ENCODE peak calls at places on chromosomes 5 and 9, in five cellular contexts. F is activated CD8-positive, alpha-beta T cell treated with anti-CD3 and anti-CD28 coated beads for 36 hours; I is NCI-H1105; P is coronary artery; Z is activated CD4-positive, alpha-beta T cell treated with anti-CD3 and anti-CD28 coated beads, Interleukin-2, amount 50 U/mL, for 1 hour. H is an unnamed sample.

GRCh38 chr5:16964821-16965220 is 28.7 kb upstream of the MYO10 start:
- DNase-seq in F (no peak), I (no peak), P (no peak), Z (no peak), H (no peak)

GRCh38 chr9:15248596-15248995 is 58.4 kb downstream of the TTC39B start:
- DNase-seq in F (no peak), I (no peak), P (no peak), Z (no peak), H (no peak)

GRCh38 chr5:125176005-125176390 is 429.6 kb upstream of the ZNF608 start:
- DNase-seq in F (no peak), I (no peak), P (no peak), Z (no peak), H (no peak)

GRCh38 chr9:136690104-136690840 is 3.0 kb upstream of the AGPAT2 start:
- DNase-seq in F (no peak), I (no peak), P (no peak), Z (no peak), H (no peak)

GRCh38 chr9:109052416-109052815 is 39.1 kb upstream of the CTNNAL1 start:
- DNase-seq in F (no peak), I (no peak), P (no peak), Z (no peak), H (no peak)

GRCh38 chr5:56350595-56351170 is 117.6 kb upstream of the ANKRD55 start:
- DNase-seq in F (no peak), I (no peak), P (peak), Z (no peak), H (no peak)

GRCh38 chr5:122780296-122780695 is 5.4 kb downstream of the SNX2 start:
- DNase-seq in F (no peak), I (no peak), P (no peak), Z (no peak), H (peak)

GRCh38 chr5:74143724-74144330 is 496.7 kb downstream of the ENC1 start:
- DNase-seq in F (no peak), I (no peak), P (no peak), Z (no peak), H (no peak)

GRCh38 chr5:18972244-18972643 is 1015.8 kb downstream of the CDH18 start:
- DNase-seq in F (no peak), I (no peak), P (no peak), Z (no peak), H (no peak)

GRCh38 chr5:154830219-154830595 is 20.2 kb downstream of the FAXDC2 start:
- DNase-seq in F (no peak), I (no peak), P (no peak), Z (no peak), H (no peak)

GRCh38 chr5:1029270-1029944 is 20.8 kb downstream of the NKD2 start:
- DNase-seq in F (no peak), I (no peak), P (no peak), Z (no peak), H (no peak)

GRCh38 chr5:59065551-59065950 is 482.7 kb downstream of the RAB3C start:
- DNase-seq in F (no peak), I (no peak), P (no peak), Z (no peak), H (no peak)

GRCh38 chr5:17216974-17217325 is 481 bp upstream of the BASP1 start:
- DNase-seq in F (no peak), I (no peak), P (no peak), Z (no peak), H (peak)

GRCh38 chr5:173923236-173924104 is 35.3 kb downstream of the CPEB4 start:
- DNase-seq in F (no peak), I (no peak), P (no peak), Z (no peak), H (peak)

GRCh38 chr5:149201121-149201637 is 59.9 kb downstream of the ABLIM3 start:
- DNase-seq in F (no peak), I (no peak), P (no peak), Z (no peak), H (no peak)

GRCh38 chr5:2298746-2299145 is 416.0 kb upstream of the IRX4 start:
- DNase-seq in F (no peak), I (no peak), P (peak), Z (no peak), H (no peak)

GRCh38 chr9:121217609-121218292 is 16.1 kb upstream of the RAB14 start:
- DNase-seq in F (no peak), I (no peak), P (no peak), Z (no peak), H (no peak)

GRCh38 chr9:76453785-76454184 is 5.2 kb upstream of the GCNT1 start:
- DNase-seq in F (no peak), I (no peak), P (no peak), Z (no peak), H (no peak)

GRCh38 chr9:134434896-134435506 is 108.7 kb downstream of the RXRA start:
- DNase-seq in F (no peak), I (peak), P (peak), Z (no peak), H (no peak)

GRCh38 chr9:102124465-102124864 is 386.0 kb upstream of the GRIN3A start:
- DNase-seq in F (no peak), I (no peak), P (no peak), Z (no peak), H (no peak)

GRCh38 chr9:111001471-111001870 is 36.8 kb downstream of the LPAR1 start:
- DNase-seq in F (no peak), I (no peak), P (no peak), Z (no peak), H (no peak)

GRCh38 chr9:136643596-136644342 is 18.9 kb upstream of the EGFL7 start:
- DNase-seq in F (no peak), I (no peak), P (no peak), Z (no peak), H (no peak)

GRCh38 chr5:134944630-134945029 is 23.1 kb upstream of the CATSPER3 start:
- DNase-seq in F (no peak), I (no peak), P (no peak), Z (no peak), H (no peak)

GRCh38 chr5:58294598-58295298 is 165.1 kb downstream of the PLK2 start:
- DNase-seq in F (no peak), I (no peak), P (no peak), Z (no peak), H (no peak)

GRCh38 chr5:157217289-157218024 is 36.8 kb downstream of the ITK start:
- DNase-seq in F (peak), I (no peak), P (no peak), Z (peak), H (peak)

GRCh38 chr5:32201140-32201539 is 27.0 kb upstream of the GOLPH3 start:
- DNase-seq in F (no peak), I (no peak), P (no peak), Z (no peak), H (no peak)

GRCh38 chr5:171537923-171538537 is 118.6 kb downstream of the FGF18 start:
- DNase-seq in F (no peak), I (no peak), P (no peak), Z (no peak), H (no peak)

GRCh38 chr5:114243281-114243982 is 118.4 kb upstream of the KCNN2 start:
- DNase-seq in F (no peak), I (no peak), P (no peak), Z (no peak), H (no peak)

GRCh38 chr9:137520614-137521404 is 29.4 kb downstream of the PNPLA7 start:
- DNase-seq in F (no peak), I (no peak), P (no peak), Z (no peak), H (no peak)

GRCh38 chr5:335740-336038 is 14.2 kb downstream of the AHRR start:
- DNase-seq in F (no peak), I (no peak), P (no peak), Z (no peak), H (no peak)